ENCODE peak calls at places on chromosome 16, in six cellular contexts. P is adrenal gland, F is HepG2, B is IMR-90, N is Peyer's patch, Z is heart left ventricle. U is an unnamed sample.

GRCh38 chr16:26511463-26511862 is 555.3 kb upstream of the C16orf82 start:
- DNase-seq in P (no peak), F (no peak), B (no peak), N (no peak), Z (no peak), U (no peak)

GRCh38 chr16:12703935-12704334 is 99.8 kb downstream of the CPPED1 start:
- DNase-seq in P (no peak), F (no peak), B (peak), N (no peak), Z (no peak), U (peak)

GRCh38 chr16:88870608-88871348 is 4.3 kb upstream of the PABPN1L start:
- DNase-seq in P (no peak), F (no peak), B (no peak), N (peak), Z (peak), U (no peak)

GRCh38 chr16:89020925-89021595 is 44.1 kb upstream of the CBFA2T3 start:
- DNase-seq in P (no peak), F (no peak), B (no peak), N (no peak), Z (no peak), U (no peak)

GRCh38 chr16:3819741-3820724 is 60.5 kb downstream of the CREBBP start:
- DNase-seq in P (no peak), F (no peak), B (peak), N (no peak), Z (no peak), U (peak)

GRCh38 chr16:56710181-56710737 is 19.7 kb upstream of the NUP93 start:
- DNase-seq in P (no peak), F (no peak), B (no peak), N (no peak), Z (no peak), U (no peak)

GRCh38 chr16:456891-457483 is 31.5 kb downstream of the RAB11FIP3 start:
- DNase-seq in P (peak), F (no peak), B (peak), N (no peak), Z (no peak), U (no peak)

GRCh38 chr16:89385712-89386111 is 104.6 kb downstream of the ANKRD11 start:
- DNase-seq in P (no peak), F (no peak), B (no peak), N (no peak), Z (no peak), U (no peak)

GRCh38 chr16:56424791-56425438 is 430 bp downstream of the AMFR start:
- DNase-seq in P (peak), F (no peak), B (no peak), N (peak), Z (peak), U (peak)

GRCh38 chr16:19446886-19447285 is 29.2 kb downstream of the TMC5 start:
- DNase-seq in P (no peak), F (no peak), B (no peak), N (no peak), Z (no peak), U (no peak)

GRCh38 chr16:56493131-56493530 is 26.7 kb downstream of the BBS2 start:
- DNase-seq in P (peak), F (peak), B (peak), N (no peak), Z (no peak), U (no peak)

GRCh38 chr16:117381-118365 is 20.8 kb downstream of the NPRL3 start:
- DNase-seq in P (peak), F (peak), B (peak), N (peak), Z (peak), U (peak)

GRCh38 chr16:67652578-67653130 is 7.4 kb downstream of the ACD start:
- DNase-seq in P (no peak), F (no peak), B (no peak), N (no peak), Z (no peak), U (no peak)

GRCh38 chr16:88500255-88500661 is 47.2 kb downstream of the ZFPM1 start:
- DNase-seq in P (no peak), F (no peak), B (no peak), N (no peak), Z (peak), U (no peak)

GRCh38 chr16:11456741-11457140 is 111.5 kb downstream of the RMI2 start:
- DNase-seq in P (no peak), F (no peak), B (no peak), N (no peak), Z (no peak), U (no peak)

GRCh38 chr16:86566601-86566965 is at the start of gene FOXC2:
- DNase-seq in P (peak), F (no peak), B (peak), N (peak), Z (peak), U (peak)

GRCh38 chr16:4618645-4619418 is 4.1 kb upstream of the UBALD1 start:
- DNase-seq in P (no peak), F (peak), B (no peak), N (no peak), Z (no peak), U (peak)

DNA sequence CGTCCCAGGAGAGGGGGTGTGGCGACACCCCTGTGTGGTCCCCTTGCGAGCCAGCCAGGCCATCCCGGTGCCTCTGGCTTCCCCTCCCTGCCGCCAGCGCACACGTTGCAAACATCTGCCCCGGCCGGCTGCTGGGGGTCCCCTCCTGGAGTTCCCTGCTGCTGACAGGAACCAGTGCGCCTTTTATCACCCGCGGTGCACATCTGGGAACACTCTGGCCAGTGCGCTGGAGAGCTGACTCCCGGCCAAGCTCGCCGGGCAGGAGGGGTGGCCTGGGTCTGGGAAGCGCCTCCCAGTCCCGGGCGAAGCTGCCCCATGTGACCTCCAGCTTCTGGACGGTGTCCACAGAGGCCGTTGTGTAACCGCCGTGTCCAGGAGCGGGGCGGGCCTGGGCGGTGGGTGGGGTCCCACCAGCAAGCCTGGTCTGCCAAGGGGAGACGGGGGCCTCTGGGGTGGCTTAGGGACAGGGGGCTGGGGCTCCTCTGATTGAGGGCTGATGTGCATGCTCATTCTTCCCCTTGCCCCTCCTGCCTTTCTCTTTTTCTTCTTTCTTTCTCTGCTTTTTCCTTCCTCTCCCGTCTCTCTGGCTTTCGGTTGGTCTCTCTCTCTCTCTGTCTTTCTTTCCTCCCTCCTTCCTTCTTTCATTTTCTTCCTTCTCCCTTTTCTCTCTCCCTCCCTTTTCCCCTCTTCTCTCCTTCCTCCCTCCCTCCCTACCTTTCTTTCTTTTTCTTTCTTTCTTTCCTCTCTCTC is 25.2 kb upstream of the CIBAR2 start:
- DNase-seq in P (peak), F (peak), B (peak), N (peak), Z (peak), U (peak)
- TF ChIP-seq CTCF in P (no peak), F (no peak), B (no peak), N (no peak), Z (no peak), U (no peak)

GRCh38 chr16:8846401-8846932 is 22.3 kb downstream of the CARHSP1 start:
- DNase-seq in P (no peak), F (no peak), B (no peak), N (no peak), Z (no peak), U (no peak)
- TF ChIP-seq POLR2A in P (no peak), F (peak), B (no peak), N (no peak), Z (no peak), U (no peak)

GRCh38 chr16:7866144-7866543 is 533.5 kb downstream of the RBFOX1 start:
- DNase-seq in P (no peak), F (no peak), B (no peak), N (no peak), Z (no peak), U (no peak)
- H3K4me3 ChIP-seq in P (no peak), F (no peak), B (no peak), N (no peak), Z (no peak), U (no peak)

DNA sequence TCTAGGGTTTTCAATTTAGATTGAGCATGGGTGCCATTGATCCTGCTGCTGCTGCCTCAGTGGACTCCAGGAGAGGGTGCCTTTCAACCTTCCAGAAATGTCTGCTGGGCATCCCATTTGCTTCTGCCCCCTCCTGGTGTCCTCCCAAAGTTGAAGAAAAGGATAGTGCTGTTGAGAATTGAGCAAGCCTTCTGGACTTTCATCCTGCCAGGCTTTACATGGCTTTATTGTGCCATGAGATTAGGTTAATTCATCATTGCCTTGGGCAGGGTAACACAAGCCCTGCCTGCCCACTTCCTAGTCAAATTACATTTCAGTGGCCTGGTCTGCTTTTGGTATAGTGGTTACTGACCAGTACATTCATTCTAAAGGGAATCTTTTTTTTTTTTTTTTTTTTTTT is 17.9 kb upstream of the TANGO6 start:
- DNase-seq in P (no peak), F (peak), B (no peak), N (no peak), Z (no peak), U (no peak)
- TF ChIP-seq CTCF in P (no peak), F (no peak), B (no peak), N (no peak), Z (no peak), U (no peak)

GRCh38 chr16:1786242-1787055 is 3.7 kb downstream of the NUBP2 start:
- DNase-seq in P (peak), F (no peak), B (no peak), N (no peak), Z (peak), U (no peak)
- TF ChIP-seq POLR2A in P (no peak), F (no peak), B (no peak), N (no peak), Z (no peak), U (no peak)

DNA sequence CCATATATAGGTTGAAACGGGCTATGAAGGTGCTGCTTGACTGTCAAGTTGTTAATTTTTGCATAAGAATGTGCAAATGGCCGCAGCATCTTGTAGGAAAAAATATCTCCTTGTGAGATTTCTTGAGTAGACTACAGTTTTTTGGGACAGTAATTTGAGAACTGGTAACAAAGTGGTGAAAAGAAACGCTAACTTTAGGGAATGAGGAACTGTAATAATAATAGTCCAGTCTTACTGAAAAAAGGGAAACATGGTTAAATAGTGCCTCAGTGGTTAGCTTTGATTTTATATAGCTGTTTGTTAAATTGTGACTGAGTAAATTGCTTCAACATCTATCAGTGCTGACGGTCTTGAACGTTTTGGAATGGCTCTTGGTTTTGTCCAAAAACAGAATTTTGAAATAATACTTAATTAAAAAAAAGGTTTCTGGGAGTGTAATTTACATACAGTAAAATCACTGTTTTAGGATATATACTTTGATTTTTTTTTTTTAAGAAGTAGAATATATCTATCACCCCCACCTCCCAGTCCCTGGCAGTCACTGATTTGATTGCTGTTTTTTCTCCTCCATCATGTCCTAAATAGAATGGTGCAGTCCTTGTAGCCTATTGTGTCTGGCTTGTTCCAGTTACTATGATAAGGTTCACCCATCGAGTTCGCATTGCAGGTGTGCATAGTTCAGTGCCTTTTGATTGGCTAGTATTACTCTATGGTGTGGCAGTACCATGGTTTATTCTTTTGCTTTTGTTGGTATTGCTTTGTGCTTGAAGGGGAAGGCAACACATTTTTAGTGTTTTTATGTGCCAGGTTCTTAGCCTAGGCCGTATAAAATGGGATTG is 2.8 kb downstream of the HAPSTR1 start:
- DNase-seq in P (no peak), F (no peak), B (no peak), N (no peak), Z (no peak), U (no peak)
- H3K4me3 ChIP-seq in P (no peak), F (peak), B (peak), N (peak), Z (peak), U (peak)

GRCh38 chr16:20741555-20742285 is at the start of gene THUMPD1:
- DNase-seq in P (peak), F (peak), B (peak), N (peak), Z (peak), U (peak)
- TF ChIP-seq CTCF in P (no peak), F (peak), B (peak), N (no peak), Z (no peak), U (no peak)

U was measured in thyroid gland.